ENCODE peak calls at places on chromosomes 3 and 15, in four cellular contexts. One of them, this sample, is unnamed.

GRCh38 chr3:28328188-28329151 is 20.1 kb upstream of the ZCWPW2 start:
- DNase-seq in mammary epithelial cell: no peak
- DNase-seq in fibroblast of lung: peak; percentile 7
- DNase-seq in PC-9: no peak
- DNase-seq in this sample: peak; percentile 75

GRCh38 chr3:121730940-121731687 is 18.4 kb downstream of the GOLGB1 start:
- DNase-seq in fibroblast of lung: peak; percentile 56
- DNase-seq in mammary epithelial cell: peak; percentile 67
- DNase-seq in PC-9: no peak
- DNase-seq in this sample: no peak

GRCh38 chr3:181838940-181839914 is 127.5 kb downstream of the SOX2 start:
- DNase-seq in mammary epithelial cell: no peak
- DNase-seq in PC-9: no peak
- DNase-seq in fibroblast of lung: peak; percentile 9
- DNase-seq in this sample: peak; percentile 37

GRCh38 chr3:58495101-58495500 is 3.2 kb downstream of the KCTD6 start:
- DNase-seq in fibroblast of lung: peak; percentile 67
- DNase-seq in PC-9: no peak
- DNase-seq in mammary epithelial cell: no peak
- DNase-seq in this sample: no peak

GRCh38 chr3:62057339-62058047 is 315.9 kb downstream of the FEZF2 start:
- DNase-seq in PC-9: no peak
- DNase-seq in mammary epithelial cell: no peak
- DNase-seq in fibroblast of lung: peak; percentile 25
- DNase-seq in this sample: no peak

GRCh38 chr15:90914240-90915080 is 11.4 kb downstream of the MAN2A2 start:
- DNase-seq in mammary epithelial cell: no peak
- DNase-seq in PC-9: no peak
- DNase-seq in fibroblast of lung: no peak
- DNase-seq in this sample: no peak

GRCh38 chr3:29527251-29527650 is 246.4 kb downstream of the RBMS3 start:
- DNase-seq in PC-9: no peak
- DNase-seq in mammary epithelial cell: no peak
- DNase-seq in fibroblast of lung: peak; percentile 11
- DNase-seq in this sample: no peak

GRCh38 chr15:55789066-55789660 is 46.2 kb upstream of the PRTG start:
- DNase-seq in mammary epithelial cell: no peak
- DNase-seq in PC-9: no peak
- DNase-seq in fibroblast of lung: no peak
- DNase-seq in this sample: peak; percentile 37

GRCh38 chr3:37443363-37444035 is 269.1 kb upstream of the LRRFIP2 start:
- DNase-seq in PC-9: no peak
- DNase-seq in fibroblast of lung: no peak
- DNase-seq in mammary epithelial cell: peak; percentile 17
- DNase-seq in this sample: peak; percentile 12

GRCh38 chr3:182795383-182795782 is 2.1 kb downstream of the ATP11B start:
- DNase-seq in fibroblast of lung: peak; percentile 39
- DNase-seq in PC-9: peak; percentile 90
- DNase-seq in mammary epithelial cell: peak; percentile 66
- DNase-seq in this sample: peak; percentile 78

GRCh38 chr3:127479449-127479848 is 111.1 kb downstream of the TPRA1 start:
- DNase-seq in PC-9: no peak
- DNase-seq in mammary epithelial cell: no peak
- DNase-seq in fibroblast of lung: no peak
- DNase-seq in this sample: no peak

GRCh38 chr3:64408770-64409169 is 183.5 kb upstream of the PRICKLE2 start:
- DNase-seq in mammary epithelial cell: no peak
- DNase-seq in fibroblast of lung: no peak
- DNase-seq in PC-9: no peak
- DNase-seq in this sample: no peak

GRCh38 chr3:115217678-115218451 is 70.8 kb upstream of the ZBTB20 start:
- DNase-seq in PC-9: peak; percentile 40
- DNase-seq in fibroblast of lung: peak; percentile 83
- DNase-seq in mammary epithelial cell: peak; percentile 56
- DNase-seq in this sample: peak; percentile 72

GRCh38 chr15:99727733-99728132 is 5.5 kb downstream of the LYSMD4 start:
- DNase-seq in fibroblast of lung: no peak
- DNase-seq in PC-9: no peak
- DNase-seq in mammary epithelial cell: no peak
- DNase-seq in this sample: no peak

GRCh38 chr3:5330152-5330810 is 142.8 kb downstream of the EDEM1 start:
- DNase-seq in fibroblast of lung: peak; percentile 81
- DNase-seq in mammary epithelial cell: peak; percentile 91
- DNase-seq in PC-9: peak; percentile 66
- DNase-seq in this sample: peak; percentile 92

GRCh38 chr15:28955160-28955502 is 69.4 kb downstream of the APBA2 start:
- DNase-seq in mammary epithelial cell: no peak
- DNase-seq in fibroblast of lung: peak; percentile 86
- DNase-seq in PC-9: no peak
- DNase-seq in this sample: peak; percentile 79

GRCh38 chr3:27680517-27681246 is 41.4 kb downstream of the EOMES start:
- DNase-seq in mammary epithelial cell: no peak
- DNase-seq in PC-9: no peak
- DNase-seq in fibroblast of lung: peak; percentile 35
- DNase-seq in this sample: peak; percentile 16

GRCh38 chr15:99677540-99678134 is 55.6 kb downstream of the LYSMD4 start:
- DNase-seq in PC-9: no peak
- DNase-seq in fibroblast of lung: peak; percentile 15
- DNase-seq in mammary epithelial cell: no peak
- DNase-seq in this sample: no peak

GRCh38 chr3:48086736-48087470 is 70.7 kb upstream of the MAP4 start:
- DNase-seq in mammary epithelial cell: peak; percentile 49
- DNase-seq in PC-9: peak; percentile 72
- DNase-seq in fibroblast of lung: peak; percentile 79
- DNase-seq in this sample: peak; percentile 92

GRCh38 chr15:70017025-70017424 is 80.7 kb downstream of the TLE3 start:
- DNase-seq in fibroblast of lung: no peak
- DNase-seq in mammary epithelial cell: no peak
- DNase-seq in PC-9: no peak
- DNase-seq in this sample: no peak

GRCh38 chr3:64666171-64666581 is 21.6 kb downstream of the ADAMTS9 start:
- DNase-seq in fibroblast of lung: peak; percentile 60
- DNase-seq in PC-9: peak; percentile 83
- DNase-seq in mammary epithelial cell: peak; percentile 16
- DNase-seq in this sample: no peak

GRCh38 chr15:51652084-51652668 is 29.1 kb upstream of the SCG3 start:
- DNase-seq in mammary epithelial cell: no peak
- DNase-seq in PC-9: no peak
- DNase-seq in fibroblast of lung: no peak
- DNase-seq in this sample: no peak

GRCh38 chr15:92954578-92954977 is 54.5 kb downstream of the CHD2 start:
- DNase-seq in mammary epithelial cell: no peak
- DNase-seq in PC-9: no peak
- DNase-seq in fibroblast of lung: no peak
- DNase-seq in this sample: peak; percentile 45

GRCh38 chr3:62261121-62261520 is 112.2 kb downstream of the FEZF2 start:
- DNase-seq in fibroblast of lung: no peak
- DNase-seq in PC-9: no peak
- DNase-seq in mammary epithelial cell: peak; percentile 82
- DNase-seq in this sample: no peak

GRCh38 chr3:138435840-138436239 is 1.4 kb downstream of the ESYT3 start:
- DNase-seq in fibroblast of lung: no peak
- DNase-seq in PC-9: no peak
- DNase-seq in mammary epithelial cell: no peak
- DNase-seq in this sample: no peak

GRCh38 chr3:20141841-20142240 is 44.2 kb downstream of the SGO1 start:
- DNase-seq in fibroblast of lung: peak; percentile 42
- DNase-seq in PC-9: no peak
- DNase-seq in mammary epithelial cell: no peak
- DNase-seq in this sample: no peak

GRCh38 chr3:41991399-41991798 is 29.5 kb upstream of the ULK4 start:
- DNase-seq in fibroblast of lung: no peak
- DNase-seq in PC-9: peak; percentile 77
- DNase-seq in mammary epithelial cell: no peak
- DNase-seq in this sample: peak; percentile 67

GRCh38 chr3:129888739-129889138 is 4.8 kb downstream of the TMCC1 start:
- DNase-seq in mammary epithelial cell: peak; percentile 88
- DNase-seq in PC-9: peak; percentile 90
- DNase-seq in fibroblast of lung: peak; percentile 97
- DNase-seq in this sample: peak; percentile 86

GRCh38 chr3:129892857-129893615 is 475 bp downstream of the TMCC1 start:
- DNase-seq in fibroblast of lung: peak; percentile 15
- DNase-seq in PC-9: peak; percentile 38
- DNase-seq in mammary epithelial cell: peak; percentile 41
- DNase-seq in this sample: peak; percentile 53

GRCh38 chr3:129890891-129891290 is 2.6 kb downstream of the TMCC1 start:
- DNase-seq in PC-9: no peak
- DNase-seq in fibroblast of lung: no peak
- DNase-seq in mammary epithelial cell: no peak
- DNase-seq in this sample: no peak

GRCh38 chr3:129892486-129892856 is 1.0 kb downstream of the TMCC1 start:
- DNase-seq in PC-9: no peak
- DNase-seq in fibroblast of lung: no peak
- DNase-seq in mammary epithelial cell: no peak
- DNase-seq in this sample: no peak

DNA sequence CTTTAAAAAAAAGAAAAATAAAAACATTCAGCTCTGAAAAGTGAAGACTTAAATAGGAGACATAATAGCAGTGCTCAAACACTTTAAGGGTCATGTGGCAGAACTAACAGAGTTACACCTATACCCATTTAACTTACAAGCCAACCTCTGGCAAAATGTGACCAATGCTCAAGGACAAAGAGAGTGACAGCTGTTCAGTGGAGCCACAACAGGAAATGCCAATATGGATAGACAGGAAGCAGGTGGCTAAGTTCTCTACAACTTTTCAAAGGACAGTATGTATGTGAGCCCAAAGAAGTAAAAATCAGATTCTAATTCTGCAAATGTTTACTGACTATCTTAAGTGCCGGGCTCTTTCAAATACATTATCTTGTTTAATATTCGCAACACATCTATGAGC is 3.4 kb downstream of the TMCC1 start:
- DNase-seq in fibroblast of lung: no peak
- DNase-seq in mammary epithelial cell: no peak
- DNase-seq in PC-9: no peak
- DNase-seq in this sample: no peak
- H3K27ac ChIP-seq in fibroblast of lung: no peak overlapping the region
- H3K27ac ChIP-seq in mammary epithelial cell: no peak overlapping the region
- H3K27ac ChIP-seq in PC-9: no peak overlapping the region
- H3K27ac ChIP-seq in this sample: no peak overlapping the region

GRCh38 chr15:88617031-88617722 is 4.0 kb upstream of the AEN start:
- DNase-seq in PC-9: no peak
- DNase-seq in fibroblast of lung: no peak
- DNase-seq in mammary epithelial cell: no peak
- DNase-seq in this sample: no peak

GRCh38 chr15:88617790-88618189 is 3.4 kb upstream of the AEN start:
- DNase-seq in mammary epithelial cell: no peak
- DNase-seq in PC-9: no peak
- DNase-seq in fibroblast of lung: no peak
- DNase-seq in this sample: no peak

GRCh38 chr15:88616240-88616639 is 4.9 kb upstream of the AEN start:
- DNase-seq in mammary epithelial cell: no peak
- DNase-seq in fibroblast of lung: no peak
- DNase-seq in PC-9: no peak
- DNase-seq in this sample: no peak

GRCh38 chr15:88613074-88613944 is 7.8 kb upstream of the AEN start:
- DNase-seq in fibroblast of lung: peak; percentile 49
- DNase-seq in mammary epithelial cell: no peak
- DNase-seq in PC-9: no peak
- DNase-seq in this sample: no peak

GRCh38 chr15:88615303-88616107 is 5.6 kb upstream of the AEN start:
- DNase-seq in mammary epithelial cell: no peak
- DNase-seq in PC-9: no peak
- DNase-seq in fibroblast of lung: no peak
- DNase-seq in this sample: no peak
- H2AFZ ChIP-seq in mammary epithelial cell: no peak overlapping the region
- H2AFZ ChIP-seq in PC-9: no peak overlapping the region
- H2AFZ ChIP-seq in fibroblast of lung: no peak overlapping the region
- H2AFZ ChIP-seq in this sample: peak overlapping the region; percentile 30

GRCh38 chr3:152282813-152283212 is 14.1 kb downstream of the MBNL1 start:
- DNase-seq in mammary epithelial cell: no peak
- DNase-seq in fibroblast of lung: no peak
- DNase-seq in PC-9: no peak
- DNase-seq in this sample: no peak
- H3K4me2 ChIP-seq in mammary epithelial cell: no peak overlapping the region
- H3K4me2 ChIP-seq in fibroblast of lung: peak overlapping the region; percentile 1
- H3K4me2 ChIP-seq in PC-9: peak overlapping the region; percentile 21
- H3K4me2 ChIP-seq in this sample: no peak overlapping the region

GRCh38 chr3:111547645-111548044 is 5.6 kb downstream of the CD96 start:
- DNase-seq in fibroblast of lung: no peak
- DNase-seq in mammary epithelial cell: no peak
- DNase-seq in PC-9: no peak
- DNase-seq in this sample: no peak
- H3K27ac ChIP-seq in fibroblast of lung: no peak overlapping the region
- H3K27ac ChIP-seq in mammary epithelial cell: no peak overlapping the region
- H3K27ac ChIP-seq in PC-9: no peak overlapping the region
- H3K27ac ChIP-seq in this sample: peak overlapping the region; percentile 65

GRCh38 chr3:149830902-149831301 is 17.9 kb downstream of the RNF13 start:
- DNase-seq in fibroblast of lung: no peak
- DNase-seq in PC-9: no peak
- DNase-seq in mammary epithelial cell: no peak
- DNase-seq in this sample: no peak
- H2AFZ ChIP-seq in fibroblast of lung: no peak overlapping the region
- H2AFZ ChIP-seq in PC-9: no peak overlapping the region
- H2AFZ ChIP-seq in mammary epithelial cell: no peak overlapping the region
- H2AFZ ChIP-seq in this sample: no peak overlapping the region

GRCh38 chr3:54999801-55000200 is 71.9 kb upstream of the LRTM1 start:
- DNase-seq in fibroblast of lung: peak; percentile 63
- DNase-seq in PC-9: no peak
- DNase-seq in mammary epithelial cell: no peak
- DNase-seq in this sample: no peak
- H3K4me2 ChIP-seq in fibroblast of lung: no peak overlapping the region
- H3K4me2 ChIP-seq in PC-9: no peak overlapping the region
- H3K4me2 ChIP-seq in mammary epithelial cell: no peak overlapping the region
- H3K4me2 ChIP-seq in this sample: no peak overlapping the region